ENCODE peak calls at places on chromosomes 6 and 20, in nine cellular contexts. E is mesendoderm, Z is left ventricle myocardium inferior, N is neural progenitor cell, C is heart left ventricle, S is sigmoid colon, Y is mesenchymal stem cell, R is lower lobe of right lung, M is endodermal cell. B is an unnamed sample. For H3K4me1 and H3K36me3, the result is how much of the 10 kb centered on the place peaks cover.

GRCh38 chr6:4644962-4645361 is 131.2 kb upstream of the CDYL start:
- DNase-seq in Y (no peak), Z (no peak), E (no peak), N (no peak), S (no peak), R (no peak), M (no peak), C (no peak), B (no peak)

GRCh38 chr20:37475258-37475657 is 45.8 kb upstream of the NNAT start:
- DNase-seq in S (peak), C (no peak), E (no peak), M (peak), R (no peak), Z (no peak), N (no peak), Y (no peak), B (no peak)

GRCh38 chr20:4866429-4866828 is 134.9 kb downstream of the SLC23A2 start:
- DNase-seq in S (no peak), Y (no peak), R (no peak), M (no peak), Z (no peak), C (no peak), N (no peak), E (no peak), B (no peak)

GRCh38 chr6:136992113-136992512 is 52.7 kb downstream of the IL20RA start:
- DNase-seq in S (no peak), E (no peak), R (no peak), Z (no peak), N (no peak), M (no peak), Y (no peak), C (no peak), B (no peak)

GRCh38 chr6:160861824-160862223 is 129.7 kb upstream of the MAP3K4 start:
- DNase-seq in N (no peak), E (no peak), S (no peak), M (no peak), R (no peak), Z (no peak), C (no peak), Y (no peak), B (no peak)

GRCh38 chr20:17542993-17543412 is 11.8 kb upstream of the BFSP1 start:
- DNase-seq in S (no peak), Y (peak), E (no peak), C (no peak), N (no peak), M (no peak), R (no peak), Z (no peak), B (no peak)

GRCh38 chr20:13510837-13511488 is 127.8 kb downstream of the TASP1 start:
- DNase-seq in R (no peak), C (no peak), E (no peak), M (no peak), Z (no peak), N (no peak), S (peak), Y (no peak), B (no peak)

GRCh38 chr20:54126809-54127655 is 46.8 kb downstream of the CYP24A1 start:
- DNase-seq in S (no peak), R (no peak), N (no peak), M (no peak), Y (no peak), C (no peak), Z (no peak), E (peak), B (no peak)

GRCh38 chr20:61263084-61263695 is 11.1 kb downstream of the CDH4 start:
- DNase-seq in R (no peak), N (peak), C (no peak), M (peak), Y (peak), E (peak), S (no peak), Z (no peak), B (no peak)

GRCh38 chr6:111591370-111591900 is 14.2 kb downstream of the TRAF3IP2 start:
- DNase-seq in Z (peak), N (no peak), M (no peak), S (peak), C (peak), R (peak), Y (peak), E (no peak), B (peak)

GRCh38 chr6:20790032-20790791 is 256.0 kb downstream of the CDKAL1 start:
- DNase-seq in M (peak), R (no peak), E (no peak), Y (no peak), N (no peak), C (no peak), Z (no peak), S (no peak), B (no peak)

GRCh38 chr6:22149501-22150490 is 147.0 kb downstream of the PRL start:
- DNase-seq in Y (peak), S (no peak), R (no peak), N (peak), E (no peak), M (no peak), Z (no peak), C (peak), B (no peak)

GRCh38 chr20:4457566-4458543 is 263.9 kb upstream of the PRND start:
- DNase-seq in R (no peak), E (peak), Y (no peak), M (peak), C (no peak), N (peak), S (no peak), Z (peak), B (no peak)

GRCh38 chr6:154343473-154344308 is 12.9 kb downstream of the IPCEF1 start:
- DNase-seq in M (peak), S (no peak), Z (no peak), Y (peak), C (peak), N (peak), E (peak), R (peak), B (peak)

GRCh38 chr6:56169366-56169765 is 78.0 kb downstream of the COL21A1 start:
- DNase-seq in C (no peak), Y (no peak), N (no peak), E (no peak), Z (no peak), S (no peak), R (no peak), M (no peak), B (no peak)

GRCh38 chr6:149385998-149386646 is 13.9 kb upstream of the SUMO4 start:
- DNase-seq in E (no peak), M (no peak), Z (no peak), C (no peak), R (no peak), N (no peak), S (no peak), Y (no peak), B (no peak)

GRCh38 chr6:1200706-1201105 is 111.2 kb upstream of the FOXQ1 start:
- DNase-seq in S (no peak), C (no peak), N (no peak), Z (no peak), R (no peak), Y (peak), M (no peak), E (peak), B (no peak)

GRCh38 chr20:58432190-58432954 is 43.3 kb downstream of the VAPB start:
- DNase-seq in E (no peak), M (no peak), Z (no peak), C (no peak), Y (peak), R (no peak), N (no peak), S (peak), B (no peak)

GRCh38 chr6:70241991-70242420 is 60.9 kb downstream of the COL9A1 start:
- DNase-seq in N (no peak), S (no peak), R (no peak), E (peak), C (no peak), M (no peak), Y (peak), Z (no peak), B (no peak)

GRCh38 chr20:10291564-10292240 is 73.1 kb downstream of the SNAP25 start:
- DNase-seq in R (no peak), N (no peak), Y (no peak), M (no peak), C (no peak), S (no peak), E (no peak), Z (no peak), B (no peak)

GRCh38 chr20:38658879-38659612 is 57.4 kb downstream of the ARHGAP40 start:
- DNase-seq in R (no peak), Y (peak), N (peak), M (peak), E (peak), S (peak), Z (no peak), C (no peak), B (no peak)

GRCh38 chr6:14224359-14225103 is 107.0 kb downstream of the CD83 start:
- DNase-seq in S (no peak), Z (no peak), C (no peak), Y (no peak), N (no peak), E (no peak), M (peak), R (no peak), B (no peak)

GRCh38 chr6:47690209-47690608 is 8.2 kb upstream of the ADGRF4 start:
- DNase-seq in M (no peak), E (peak), C (no peak), Y (no peak), Z (no peak), N (no peak), R (no peak), S (no peak), B (no peak)

GRCh38 chr6:28944412-28945006 is 20.7 kb upstream of the TRIM27 start:
- DNase-seq in M (peak), E (peak), Y (peak), C (peak), Z (no peak), R (no peak), S (peak), N (peak), B (no peak)

DNA sequence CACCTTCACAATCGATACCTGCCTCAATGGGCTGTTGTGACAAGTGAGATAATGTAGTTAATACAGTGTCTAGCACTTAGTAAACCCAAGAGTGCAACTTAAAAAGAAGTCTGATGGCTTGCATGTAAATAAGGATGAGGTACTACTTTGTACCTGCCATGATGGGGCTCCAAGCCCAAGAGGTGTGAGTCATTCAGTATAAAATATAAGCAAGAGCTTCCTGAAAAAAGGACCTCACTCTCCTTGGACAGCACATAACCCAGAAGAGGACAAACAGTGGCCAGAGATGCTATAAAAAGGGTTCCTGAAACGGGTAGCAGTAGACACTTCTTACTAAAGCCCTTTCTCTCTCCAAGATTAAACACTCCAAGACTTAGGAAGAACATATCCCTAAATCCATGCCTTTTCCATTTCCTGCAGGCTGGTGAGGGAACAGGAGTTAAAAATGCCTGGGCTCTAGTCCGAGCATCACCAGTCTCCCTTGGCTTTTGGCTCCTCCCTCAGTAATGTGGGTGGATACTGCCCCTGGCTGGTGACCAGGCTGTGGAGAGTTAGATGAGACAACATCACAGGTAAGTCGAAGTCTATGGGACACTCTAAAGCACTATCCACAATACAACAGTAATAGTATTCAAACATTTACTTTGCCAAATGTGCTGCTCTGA is 4.2 kb downstream of the UBE2V1 start:
- DNase-seq in Y (no peak), Z (no peak), N (no peak), M (no peak), C (no peak), S (no peak), R (no peak), E (peak), B (no peak)
- H3K4me1 ChIP-seq in Y (under half), Z (half or more), N (under half), M (under half), C (under half), S (half or more), R (half or more), E (under half), B (half or more)

GRCh38 chr6:158620963-158621693 is 23.4 kb downstream of the DYNLT1 start:
- DNase-seq in M (no peak), N (no peak), C (no peak), R (no peak), S (no peak), Z (no peak), Y (no peak), E (no peak), B (no peak)

GRCh38 chr6:158624684-158625682 is 19.6 kb downstream of the DYNLT1 start:
- DNase-seq in Z (no peak), C (no peak), R (peak), N (no peak), S (no peak), E (no peak), M (no peak), Y (no peak), B (peak)

GRCh38 chr6:158619922-158620801 is 24.4 kb downstream of the DYNLT1 start:
- DNase-seq in Y (no peak), M (no peak), R (no peak), E (no peak), Z (no peak), S (peak), N (no peak), C (no peak), B (peak)

GRCh38 chr6:158621694-158622544 is 22.6 kb downstream of the DYNLT1 start:
- DNase-seq in Z (no peak), Y (no peak), S (peak), N (no peak), C (no peak), M (no peak), E (no peak), R (no peak), B (no peak)

DNA sequence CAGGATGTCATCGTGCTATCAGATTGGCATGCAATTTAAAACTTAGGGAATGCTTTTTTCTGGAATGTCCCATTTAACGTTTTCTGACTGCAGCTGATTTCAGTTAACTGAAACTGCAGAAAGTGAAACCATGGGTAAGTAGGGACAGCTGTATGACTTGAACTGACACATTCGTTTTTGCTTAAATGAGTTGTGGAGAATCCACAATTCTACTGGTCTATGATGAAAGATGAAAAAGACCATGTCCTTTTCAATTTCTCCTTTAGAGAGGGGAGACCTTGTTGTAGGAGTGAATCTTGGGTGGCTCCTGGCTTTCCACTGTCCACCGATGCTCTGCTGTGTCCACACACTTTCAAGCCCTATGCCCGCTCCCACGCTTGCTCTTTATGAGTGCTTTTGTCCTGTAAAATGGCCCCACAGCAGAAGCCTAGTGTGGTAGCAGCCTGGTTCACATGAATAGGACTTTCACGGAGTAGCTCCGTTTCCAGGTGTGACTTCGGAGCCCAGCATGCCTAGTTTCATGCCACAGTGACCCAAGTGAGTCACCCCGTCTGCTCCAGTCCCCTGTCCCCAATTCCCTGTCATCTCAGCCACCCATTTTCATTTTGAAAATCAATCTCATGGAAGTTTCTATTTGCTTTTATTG is 21.9 kb downstream of the DYNLT1 start:
- DNase-seq in N (no peak), R (no peak), S (no peak), Z (no peak), Y (no peak), C (no peak), M (no peak), E (no peak), B (peak)
- H3K36me3 ChIP-seq in N (under half), R (half or more), S (under half), Z (under half), Y (half or more), C (under half), M (half or more), E (under half), B (half or more)

DNA sequence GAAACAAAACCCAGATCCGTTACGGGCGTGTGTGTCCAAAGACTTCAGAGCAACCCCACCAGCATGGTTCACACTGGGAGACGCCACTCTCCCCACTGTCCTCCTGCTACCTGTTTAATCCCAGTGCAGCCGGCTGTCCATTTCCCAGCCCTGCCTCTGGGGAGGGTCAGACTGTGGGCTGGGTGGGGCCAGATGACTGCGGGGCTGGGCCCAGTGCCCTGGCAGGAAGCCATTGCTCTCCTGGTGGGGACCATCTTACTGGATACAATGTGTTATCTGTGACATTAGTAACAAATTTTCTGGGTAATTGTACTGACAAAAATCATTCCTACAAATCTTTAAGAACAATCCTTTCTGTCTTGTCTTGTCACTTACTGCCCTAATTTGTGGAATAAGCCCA is 38.0 kb upstream of the PCMTD2 start:
- DNase-seq in E (no peak), Y (no peak), N (no peak), C (no peak), Z (no peak), R (no peak), S (no peak), M (no peak), B (no peak)
- H3K4me1 ChIP-seq in E (under half), Y (under half), N (under half), C (under half), Z (half or more), R (under half), S (under half), M (under half), B (under half)

DNA sequence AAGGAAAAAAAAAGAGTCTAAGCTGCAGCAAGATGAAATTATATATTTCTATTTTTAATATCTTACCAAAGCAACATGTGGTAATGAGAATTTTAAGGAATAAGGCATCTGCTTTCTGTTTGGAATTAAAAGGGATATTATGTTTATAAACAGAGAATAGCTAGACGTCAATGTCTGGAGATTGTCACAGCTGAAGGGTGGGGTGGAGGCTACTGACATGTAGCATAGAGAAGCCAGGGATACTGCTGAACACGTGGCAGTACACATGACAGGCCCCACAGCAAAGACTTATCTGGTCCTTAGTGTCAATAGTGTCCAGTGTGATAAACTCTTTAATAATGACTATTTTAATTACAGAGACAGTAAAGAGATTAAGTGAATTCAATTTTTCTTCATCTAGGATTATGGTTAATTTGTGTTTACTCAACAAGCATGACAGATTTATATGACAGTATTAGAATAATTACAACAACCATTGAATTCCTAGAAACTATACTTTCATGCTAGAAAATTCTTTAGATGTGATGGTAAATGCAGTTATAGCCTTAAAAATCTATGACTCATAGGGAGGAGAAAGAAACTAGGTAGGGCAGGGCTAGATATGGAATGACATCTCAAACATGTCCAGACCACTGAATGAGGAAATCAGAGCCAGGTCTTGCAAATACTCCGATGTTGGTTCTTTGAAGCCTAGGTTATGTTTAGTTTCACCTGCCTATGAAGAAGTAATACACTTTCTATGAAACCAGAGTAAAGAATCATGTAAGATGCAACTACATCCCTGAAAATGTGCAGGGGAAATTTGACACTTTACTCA is 399.4 kb downstream of the PHF3 start:
- DNase-seq in M (no peak), Y (peak), R (no peak), Z (no peak), E (no peak), S (no peak), N (no peak), C (no peak), B (no peak)
- H3K36me3 ChIP-seq in M (under half), Y (under half), R (under half), Z (under half), E (under half), S (under half), N (under half), C (under half), B (under half)

DNA sequence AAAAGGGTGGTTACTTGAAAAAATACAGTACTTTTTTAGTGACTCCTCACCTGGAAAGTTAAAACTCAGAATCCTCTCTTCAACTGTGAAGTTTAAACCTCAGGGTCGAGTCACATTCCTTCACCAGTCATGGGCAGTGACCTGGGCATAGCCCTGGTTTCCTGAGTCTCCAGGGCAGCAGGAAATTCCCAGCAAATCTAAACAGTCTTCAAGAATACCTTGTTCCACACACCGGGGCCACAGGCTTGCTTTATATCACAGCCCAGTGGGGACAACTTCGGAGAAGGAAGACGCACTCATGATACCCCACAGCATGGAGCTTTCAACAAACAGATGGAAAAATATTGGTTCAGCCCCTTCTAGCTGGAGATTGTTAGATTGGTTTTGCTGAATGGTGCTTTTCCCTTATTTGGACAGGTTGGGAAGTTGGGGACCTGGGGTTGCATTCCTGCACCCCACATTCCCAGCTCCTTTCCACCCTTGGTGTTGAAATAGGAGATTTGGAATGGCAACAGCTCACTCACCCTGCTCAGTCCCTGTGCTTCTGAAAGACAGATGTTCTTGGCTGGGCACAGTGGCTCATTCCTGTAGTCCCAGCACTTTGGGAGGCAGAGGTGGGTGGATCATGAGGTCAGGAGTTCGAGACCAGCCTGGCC is 113.0 kb upstream of the TMEM170B start:
- DNase-seq in Y (no peak), C (no peak), S (no peak), R (no peak), Z (no peak), M (no peak), E (no peak), N (no peak), B (no peak)
- H3K4me1 ChIP-seq in Y (under half), C (under half), S (under half), R (half or more), Z (half or more), M (under half), E (under half), N (under half), B (under half)

GRCh38 chr20:24963672-24964517 is 14.8 kb downstream of the CST7 start:
- DNase-seq in M (peak), Y (no peak), N (no peak), Z (no peak), C (no peak), E (no peak), R (peak), S (peak), B (no peak)

GRCh38 chr20:24966317-24967012 is 17.4 kb downstream of the CST7 start:
- DNase-seq in Z (no peak), R (peak), C (no peak), N (no peak), Y (no peak), M (peak), S (peak), E (no peak), B (no peak)

GRCh38 chr20:24962510-24962909 is 13.4 kb downstream of the CST7 start:
- DNase-seq in C (no peak), R (no peak), Y (no peak), S (peak), Z (no peak), N (no peak), M (peak), E (no peak), B (no peak)

GRCh38 chr20:24965065-24965919 is 16.2 kb downstream of the CST7 start:
- DNase-seq in C (no peak), S (peak), Y (no peak), M (peak), Z (no peak), E (no peak), R (peak), N (no peak), B (no peak)

GRCh38 chr20:24964518-24964838 is 15.4 kb downstream of the CST7 start:
- DNase-seq in Y (no peak), C (no peak), R (no peak), N (no peak), Z (no peak), S (peak), E (no peak), M (peak), B (no peak)
- H3K36me3 ChIP-seq in Y (half or more), C (half or more), R (half or more), N (under half), Z (half or more), S (half or more), E (under half), M (under half), B (under half)